ENCODE peak calls at places on chromosome 5, in eight cellular contexts. O is H7; Y is neuronal stem cell; I is adipocyte; G is tibial nerve; P is GM23248; C is CD4-positive, CD25-positive, alpha-beta regulatory T cell; D is fibroblast of lung. E is an unnamed sample.

GRCh38 chr5:59943721-59944120 is 50.2 kb upstream of the PDE4D start:
- DNase-seq in O (no peak), Y (no peak), I (no peak), G (no peak), P (no peak), C (no peak), D (no peak), E (no peak)

GRCh38 chr5:105503950-105504349 is 1941.4 kb upstream of the NUDT12 start:
- DNase-seq in O (no peak), Y (no peak), I (peak; percentile 54), G (no peak), P (no peak), C (no peak), D (peak; percentile 47), E (no peak)

GRCh38 chr5:1726469-1726865 is 73.2 kb downstream of the MRPL36 start:
- DNase-seq in O (no peak), Y (no peak), I (no peak), G (no peak), P (no peak), C (no peak), D (no peak), E (no peak)

GRCh38 chr5:66933066-66933465 is 263.5 kb downstream of the CD180 start:
- DNase-seq in O (no peak), Y (no peak), I (peak; percentile 39), G (no peak), P (peak; percentile 59), C (no peak), D (peak; percentile 71), E (peak; percentile 3)

GRCh38 chr5:169970911-169971436 is 9.3 kb downstream of the INSYN2B start:
- DNase-seq in O (no peak), Y (no peak), I (peak; percentile 56), G (peak; percentile 6), P (peak; percentile 92), C (no peak), D (peak; percentile 77), E (peak; percentile 84)

GRCh38 chr5:10140195-10140973 is 109.3 kb downstream of the ATPSCKMT start:
- DNase-seq in O (peak; percentile 80), Y (no peak), I (peak; percentile 16), G (no peak), P (peak; percentile 36), C (no peak), D (peak; percentile 5), E (peak; percentile 26)

GRCh38 chr5:127941646-127942045 is 141.9 kb upstream of the SLC12A2 start:
- DNase-seq in O (no peak), Y (peak; percentile 54), I (no peak), G (no peak), P (no peak), C (no peak), D (no peak), E (no peak)

GRCh38 chr5:1834022-1834551 is 32.9 kb downstream of the NDUFS6 start:
- DNase-seq in O (peak; percentile 68), Y (no peak), I (no peak), G (no peak), P (no peak), C (no peak), D (no peak), E (no peak)

GRCh38 chr5:133685402-133686018 is 73.2 kb upstream of the FSTL4 start:
- DNase-seq in O (no peak), Y (no peak), I (no peak), G (no peak), P (no peak), C (no peak), D (no peak), E (no peak)

GRCh38 chr5:1101991-1102713 is 9.7 kb downstream of the SLC12A7 start:
- DNase-seq in O (peak; percentile 87), Y (peak; percentile 80), I (no peak), G (no peak), P (no peak), C (no peak), D (no peak), E (no peak)

GRCh38 chr5:66829826-66830225 is 233.6 kb downstream of the MAST4 start:
- DNase-seq in O (no peak), Y (peak; percentile 8), I (peak; percentile 52), G (no peak), P (peak; percentile 71), C (no peak), D (no peak), E (peak; percentile 15)

GRCh38 chr5:133433641-133434040 is 178.7 kb downstream of the FSTL4 start:
- DNase-seq in O (no peak), Y (no peak), I (no peak), G (no peak), P (no peak), C (no peak), D (no peak), E (no peak)

GRCh38 chr5:126456217-126456616 is 33.0 kb downstream of the GRAMD2B start:
- DNase-seq in O (no peak), Y (no peak), I (no peak), G (no peak), P (no peak), C (no peak), D (no peak), E (no peak)

GRCh38 chr5:52069997-52070396 is 686.7 kb downstream of the ISL1 start:
- DNase-seq in O (no peak), Y (no peak), I (no peak), G (no peak), P (no peak), C (no peak), D (no peak), E (no peak)

GRCh38 chr5:6827815-6828214 is 114.6 kb downstream of the TENT4A start:
- DNase-seq in O (no peak), Y (no peak), I (no peak), G (no peak), P (no peak), C (peak; percentile 62), D (no peak), E (no peak)

GRCh38 chr5:102090770-102091169 is 205.3 kb downstream of the SLCO4C1 start:
- DNase-seq in O (peak; percentile 18), Y (peak; percentile 41), I (no peak), G (no peak), P (peak; percentile 0), C (no peak), D (no peak), E (no peak)

GRCh38 chr5:55853271-55853670 is 2.1 kb downstream of the IL31RA start:
- DNase-seq in O (no peak), Y (no peak), I (no peak), G (no peak), P (peak; percentile 4), C (no peak), D (no peak), E (no peak)

GRCh38 chr5:55856511-55857246 is 5.5 kb downstream of the IL31RA start:
- DNase-seq in O (no peak), Y (no peak), I (no peak), G (no peak), P (no peak), C (peak; percentile 1), D (no peak), E (no peak)

GRCh38 chr5:55857247-55857640 is 6.1 kb downstream of the IL31RA start:
- DNase-seq in O (no peak), Y (no peak), I (no peak), G (no peak), P (no peak), C (no peak), D (no peak), E (peak; percentile 25)

GRCh38 chr5:55853818-55854217 is 2.7 kb downstream of the IL31RA start:
- DNase-seq in O (no peak), Y (no peak), I (peak; percentile 39), G (no peak), P (peak; percentile 48), C (no peak), D (peak; percentile 52), E (peak; percentile 57)

DNA sequence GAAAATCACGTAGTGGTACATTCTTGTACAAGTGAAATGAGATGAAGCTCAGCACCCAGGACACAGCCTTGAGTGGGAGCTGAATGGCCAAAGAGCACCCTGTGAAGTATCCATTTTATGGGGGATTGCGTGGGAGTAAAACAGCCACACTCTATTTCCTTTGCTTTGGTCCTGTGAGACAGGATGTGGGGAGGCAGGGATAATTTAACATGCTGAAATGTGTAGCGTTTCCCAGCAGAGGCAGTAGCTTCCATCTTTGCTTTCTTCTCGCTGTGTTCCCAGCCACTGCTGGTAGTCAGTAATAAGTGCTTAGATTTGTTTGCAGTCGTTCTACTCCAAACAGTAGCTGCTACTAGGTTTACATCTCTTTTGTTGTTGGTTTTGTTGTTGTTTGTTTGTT is 4.4 kb downstream of the IL31RA start:
- DNase-seq in O (no peak), Y (no peak), I (no peak), G (no peak), P (no peak), C (no peak), D (no peak), E (no peak)
- H3K4me3 ChIP-seq in O (no peak overlapping the region), Y (no peak overlapping the region), I (no peak overlapping the region), G (no peak overlapping the region), P (no peak overlapping the region), C (no peak overlapping the region), D (no peak overlapping the region), E (no peak overlapping the region)

GRCh38 chr5:178162481-178162880 is 8.8 kb upstream of the NHP2 start:
- DNase-seq in O (no peak), Y (no peak), I (no peak), G (no peak), P (no peak), C (no peak), D (no peak), E (no peak)

GRCh38 chr5:178160176-178160575 is 6.5 kb upstream of the NHP2 start:
- DNase-seq in O (no peak), Y (no peak), I (no peak), G (no peak), P (no peak), C (no peak), D (no peak), E (no peak)

GRCh38 chr5:178165585-178165984 is 11.9 kb upstream of the NHP2 start:
- DNase-seq in O (no peak), Y (no peak), I (no peak), G (no peak), P (no peak), C (no peak), D (no peak), E (no peak)

GRCh38 chr5:178163772-178164735 is 10.4 kb upstream of the NHP2 start:
- DNase-seq in O (peak; percentile 96), Y (peak; percentile 84), I (peak; percentile 91), G (peak; percentile 92), P (peak; percentile 79), C (peak; percentile 89), D (peak; percentile 61), E (peak; percentile 58)
- H3K4me3 ChIP-seq in O (peak overlapping the region; percentile 30), Y (peak overlapping the region; percentile 70), I (no peak overlapping the region), G (no peak overlapping the region), P (peak overlapping the region; percentile 37), C (no peak overlapping the region), D (peak overlapping the region; percentile 27), E (peak overlapping the region; percentile 35)

DNA sequence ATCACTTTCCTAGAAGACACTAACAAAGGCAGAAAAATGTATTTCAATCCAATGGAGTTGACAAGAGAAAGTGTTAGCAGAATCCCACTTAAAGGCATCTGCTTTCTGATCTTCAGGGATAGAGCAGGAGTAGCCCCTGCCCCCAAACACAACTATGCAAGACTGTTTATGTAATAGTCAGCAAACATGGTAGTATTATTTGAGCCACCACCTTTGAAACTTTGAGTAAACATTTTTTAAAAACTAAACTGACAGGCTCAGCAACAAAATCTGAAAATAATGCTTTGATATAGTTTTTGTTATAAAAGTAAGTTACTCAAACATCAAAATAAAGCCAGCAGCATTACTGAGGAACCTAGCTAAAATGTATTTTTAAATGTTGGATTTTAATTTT is 4.8 kb downstream of the ELL2 start:
- DNase-seq in O (no peak), Y (no peak), I (no peak), G (no peak), P (no peak), C (no peak), D (no peak), E (no peak)
- H3K4me3 ChIP-seq in O (no peak overlapping the region), Y (no peak overlapping the region), I (peak overlapping the region; percentile 99), G (no peak overlapping the region), P (peak overlapping the region; percentile 97), C (no peak overlapping the region), D (peak overlapping the region; percentile 96), E (peak overlapping the region; percentile 92)

GRCh38 chr5:149563461-149563860 is 12.2 kb upstream of the CSNK1A1 start:
- DNase-seq in O (no peak), Y (no peak), I (peak; percentile 46), G (no peak), P (peak; percentile 75), C (no peak), D (peak; percentile 55), E (peak; percentile 48)
- H3K4me3 ChIP-seq in O (no peak overlapping the region), Y (no peak overlapping the region), I (peak overlapping the region; percentile 3), G (no peak overlapping the region), P (no peak overlapping the region), C (no peak overlapping the region), D (no peak overlapping the region), E (no peak overlapping the region)